ENCODE peak calls at places on chromosomes 11 and 22, in nine cellular contexts. One of them, this sample, is unnamed.

GRCh38 chr11:122207921-122208764 is 92.1 kb upstream of the BLID start:
- DNase-seq in ovary: no peak
- DNase-seq in fibroblast of mammary gland: peak
- DNase-seq in psoas muscle: no peak
- DNase-seq in colonic mucosa: no peak
- DNase-seq in CD8-positive, alpha-beta memory T cell: no peak
- DNase-seq in body of pancreas: no peak
- DNase-seq in left ventricle myocardium inferior: no peak
- DNase-seq in IMR-90: peak
- DNase-seq in this sample: no peak

GRCh38 chr11:41943671-41944070 is 484.2 kb upstream of the LRRC4C start:
- DNase-seq in ovary: no peak
- DNase-seq in fibroblast of mammary gland: no peak
- DNase-seq in psoas muscle: no peak
- DNase-seq in colonic mucosa: no peak
- DNase-seq in CD8-positive, alpha-beta memory T cell: no peak
- DNase-seq in body of pancreas: no peak
- DNase-seq in left ventricle myocardium inferior: no peak
- DNase-seq in IMR-90: no peak
- DNase-seq in this sample: no peak

GRCh38 chr11:65415499-65416340 is 6.9 kb upstream of the NEAT1 start:
- DNase-seq in ovary: peak
- DNase-seq in fibroblast of mammary gland: no peak
- DNase-seq in psoas muscle: no peak
- DNase-seq in colonic mucosa: no peak
- DNase-seq in CD8-positive, alpha-beta memory T cell: no peak
- DNase-seq in body of pancreas: no peak
- DNase-seq in left ventricle myocardium inferior: peak
- DNase-seq in IMR-90: no peak
- DNase-seq in this sample: no peak

GRCh38 chr11:120236169-120237107 is 3.5 kb upstream of the POU2F3 start:
- DNase-seq in ovary: no peak
- DNase-seq in fibroblast of mammary gland: peak
- DNase-seq in psoas muscle: no peak
- DNase-seq in colonic mucosa: no peak
- DNase-seq in CD8-positive, alpha-beta memory T cell: no peak
- DNase-seq in body of pancreas: no peak
- DNase-seq in left ventricle myocardium inferior: no peak
- DNase-seq in IMR-90: peak
- DNase-seq in this sample: no peak

GRCh38 chr11:68050371-68050841 is 11.6 kb downstream of the TCIRG1 start:
- DNase-seq in ovary: no peak
- DNase-seq in fibroblast of mammary gland: no peak
- DNase-seq in psoas muscle: no peak
- DNase-seq in colonic mucosa: no peak
- DNase-seq in CD8-positive, alpha-beta memory T cell: no peak
- DNase-seq in body of pancreas: peak
- DNase-seq in left ventricle myocardium inferior: no peak
- DNase-seq in IMR-90: no peak
- DNase-seq in this sample: no peak

GRCh38 chr11:90423378-90423777 is 200.5 kb upstream of the CHORDC1 start:
- DNase-seq in ovary: no peak
- DNase-seq in fibroblast of mammary gland: no peak
- DNase-seq in psoas muscle: no peak
- DNase-seq in colonic mucosa: no peak
- DNase-seq in CD8-positive, alpha-beta memory T cell: no peak
- DNase-seq in body of pancreas: no peak
- DNase-seq in left ventricle myocardium inferior: no peak
- DNase-seq in IMR-90: no peak
- DNase-seq in this sample: no peak

GRCh38 chr11:65777821-65778361 is 2.9 kb downstream of the AP5B1 start:
- DNase-seq in ovary: no peak
- DNase-seq in fibroblast of mammary gland: no peak
- DNase-seq in psoas muscle: no peak
- DNase-seq in colonic mucosa: peak
- DNase-seq in CD8-positive, alpha-beta memory T cell: no peak
- DNase-seq in body of pancreas: no peak
- DNase-seq in left ventricle myocardium inferior: no peak
- DNase-seq in IMR-90: no peak
- DNase-seq in this sample: no peak

GRCh38 chr22:32204856-32205722 is at the start of gene RFPL2:
- DNase-seq in ovary: no peak
- DNase-seq in fibroblast of mammary gland: no peak
- DNase-seq in psoas muscle: peak
- DNase-seq in colonic mucosa: no peak
- DNase-seq in CD8-positive, alpha-beta memory T cell: peak
- DNase-seq in body of pancreas: no peak
- DNase-seq in left ventricle myocardium inferior: no peak
- DNase-seq in IMR-90: peak
- DNase-seq in this sample: no peak

GRCh38 chr22:25536578-25536977 is 27.9 kb upstream of the GRK3 start:
- DNase-seq in ovary: no peak
- DNase-seq in fibroblast of mammary gland: no peak
- DNase-seq in psoas muscle: no peak
- DNase-seq in colonic mucosa: no peak
- DNase-seq in CD8-positive, alpha-beta memory T cell: no peak
- DNase-seq in body of pancreas: no peak
- DNase-seq in left ventricle myocardium inferior: no peak
- DNase-seq in IMR-90: no peak
- DNase-seq in this sample: no peak

GRCh38 chr11:124586247-124586860 is 16.6 kb downstream of the OR8A1 start:
- DNase-seq in ovary: peak
- DNase-seq in fibroblast of mammary gland: peak
- DNase-seq in psoas muscle: peak
- DNase-seq in colonic mucosa: peak
- DNase-seq in CD8-positive, alpha-beta memory T cell: peak
- DNase-seq in body of pancreas: peak
- DNase-seq in left ventricle myocardium inferior: peak
- DNase-seq in IMR-90: peak
- DNase-seq in this sample: peak

GRCh38 chr11:72354356-72355115 is 79.8 kb downstream of the CLPB start:
- DNase-seq in ovary: no peak
- DNase-seq in fibroblast of mammary gland: no peak
- DNase-seq in psoas muscle: no peak
- DNase-seq in colonic mucosa: no peak
- DNase-seq in CD8-positive, alpha-beta memory T cell: no peak
- DNase-seq in body of pancreas: no peak
- DNase-seq in left ventricle myocardium inferior: no peak
- DNase-seq in IMR-90: peak
- DNase-seq in this sample: no peak

GRCh38 chr11:71397961-71398360 is 50.2 kb downstream of the DHCR7 start:
- DNase-seq in ovary: no peak
- DNase-seq in fibroblast of mammary gland: no peak
- DNase-seq in psoas muscle: no peak
- DNase-seq in colonic mucosa: no peak
- DNase-seq in CD8-positive, alpha-beta memory T cell: no peak
- DNase-seq in body of pancreas: no peak
- DNase-seq in left ventricle myocardium inferior: no peak
- DNase-seq in IMR-90: no peak
- DNase-seq in this sample: no peak

GRCh38 chr11:73113426-73113825 is 28.7 kb downstream of the FCHSD2 start:
- DNase-seq in ovary: no peak
- DNase-seq in fibroblast of mammary gland: no peak
- DNase-seq in psoas muscle: no peak
- DNase-seq in colonic mucosa: no peak
- DNase-seq in CD8-positive, alpha-beta memory T cell: no peak
- DNase-seq in body of pancreas: no peak
- DNase-seq in left ventricle myocardium inferior: no peak
- DNase-seq in IMR-90: no peak
- DNase-seq in this sample: no peak

GRCh38 chr22:39094717-39095389 is 2.2 kb upstream of the APOBEC3H start:
- DNase-seq in ovary: no peak
- DNase-seq in fibroblast of mammary gland: no peak
- DNase-seq in psoas muscle: no peak
- DNase-seq in colonic mucosa: no peak
- DNase-seq in CD8-positive, alpha-beta memory T cell: peak
- DNase-seq in body of pancreas: no peak
- DNase-seq in left ventricle myocardium inferior: no peak
- DNase-seq in IMR-90: no peak
- DNase-seq in this sample: no peak

GRCh38 chr22:29727248-29727551 is 7.4 kb downstream of the CABP7 start:
- DNase-seq in ovary: peak
- DNase-seq in fibroblast of mammary gland: peak
- DNase-seq in psoas muscle: peak
- DNase-seq in colonic mucosa: peak
- DNase-seq in CD8-positive, alpha-beta memory T cell: no peak
- DNase-seq in body of pancreas: peak
- DNase-seq in left ventricle myocardium inferior: peak
- DNase-seq in IMR-90: peak
- DNase-seq in this sample: no peak

GRCh38 chr11:66637557-66638176 is 836 bp upstream of the RBM4 start:
- DNase-seq in ovary: no peak
- DNase-seq in fibroblast of mammary gland: no peak
- DNase-seq in psoas muscle: no peak
- DNase-seq in colonic mucosa: no peak
- DNase-seq in CD8-positive, alpha-beta memory T cell: no peak
- DNase-seq in body of pancreas: no peak
- DNase-seq in left ventricle myocardium inferior: no peak
- DNase-seq in IMR-90: peak
- DNase-seq in this sample: no peak

GRCh38 chr11:116373107-116373506 is 399.7 kb downstream of the BUD13 start:
- DNase-seq in ovary: no peak
- DNase-seq in fibroblast of mammary gland: no peak
- DNase-seq in psoas muscle: no peak
- DNase-seq in colonic mucosa: no peak
- DNase-seq in CD8-positive, alpha-beta memory T cell: no peak
- DNase-seq in body of pancreas: no peak
- DNase-seq in left ventricle myocardium inferior: no peak
- DNase-seq in IMR-90: no peak
- DNase-seq in this sample: no peak

GRCh38 chr11:130945945-130946344 is 29.7 kb upstream of the SNX19 start:
- DNase-seq in ovary: peak
- DNase-seq in fibroblast of mammary gland: peak
- DNase-seq in psoas muscle: peak
- DNase-seq in colonic mucosa: no peak
- DNase-seq in CD8-positive, alpha-beta memory T cell: no peak
- DNase-seq in body of pancreas: peak
- DNase-seq in left ventricle myocardium inferior: peak
- DNase-seq in IMR-90: peak
- DNase-seq in this sample: peak

GRCh38 chr11:27020736-27021135 is 19.9 kb upstream of the BBOX1 start:
- DNase-seq in ovary: no peak
- DNase-seq in fibroblast of mammary gland: no peak
- DNase-seq in psoas muscle: no peak
- DNase-seq in colonic mucosa: no peak
- DNase-seq in CD8-positive, alpha-beta memory T cell: no peak
- DNase-seq in body of pancreas: no peak
- DNase-seq in left ventricle myocardium inferior: no peak
- DNase-seq in IMR-90: no peak
- DNase-seq in this sample: no peak

GRCh38 chr11:108224908-108225786 is 2.3 kb downstream of the ATM start:
- DNase-seq in ovary: no peak
- DNase-seq in fibroblast of mammary gland: no peak
- DNase-seq in psoas muscle: no peak
- DNase-seq in colonic mucosa: no peak
- DNase-seq in CD8-positive, alpha-beta memory T cell: no peak
- DNase-seq in body of pancreas: no peak
- DNase-seq in left ventricle myocardium inferior: no peak
- DNase-seq in IMR-90: no peak
- DNase-seq in this sample: no peak

GRCh38 chr22:17265649-17266248 is 46.5 kb upstream of the ADA2 start:
- DNase-seq in ovary: no peak
- DNase-seq in fibroblast of mammary gland: no peak
- DNase-seq in psoas muscle: no peak
- DNase-seq in colonic mucosa: peak
- DNase-seq in CD8-positive, alpha-beta memory T cell: no peak
- DNase-seq in body of pancreas: no peak
- DNase-seq in left ventricle myocardium inferior: no peak
- DNase-seq in IMR-90: no peak
- DNase-seq in this sample: no peak
- H3K4me3 ChIP-seq in ovary: no peak
- H3K4me3 ChIP-seq in fibroblast of mammary gland: no peak
- H3K4me3 ChIP-seq in psoas muscle: no peak
- H3K4me3 ChIP-seq in colonic mucosa: no peak
- H3K4me3 ChIP-seq in CD8-positive, alpha-beta memory T cell: no peak
- H3K4me3 ChIP-seq in body of pancreas: no peak
- H3K4me3 ChIP-seq in left ventricle myocardium inferior: no peak
- H3K4me3 ChIP-seq in IMR-90: no peak
- H3K4me3 ChIP-seq in this sample: no peak

GRCh38 chr11:48675945-48676344 is 187.4 kb downstream of the OR4A47 start:
- DNase-seq in ovary: no peak
- DNase-seq in fibroblast of mammary gland: no peak
- DNase-seq in psoas muscle: no peak
- DNase-seq in colonic mucosa: no peak
- DNase-seq in CD8-positive, alpha-beta memory T cell: no peak
- DNase-seq in body of pancreas: no peak
- DNase-seq in left ventricle myocardium inferior: no peak
- DNase-seq in IMR-90: no peak
- DNase-seq in this sample: no peak
- H3K4me3 ChIP-seq in ovary: no peak
- H3K4me3 ChIP-seq in fibroblast of mammary gland: no peak
- H3K4me3 ChIP-seq in psoas muscle: no peak
- H3K4me3 ChIP-seq in colonic mucosa: no peak
- H3K4me3 ChIP-seq in CD8-positive, alpha-beta memory T cell: no peak
- H3K4me3 ChIP-seq in body of pancreas: no peak
- H3K4me3 ChIP-seq in left ventricle myocardium inferior: no peak
- H3K4me3 ChIP-seq in IMR-90: no peak
- H3K4me3 ChIP-seq in this sample: no peak

DNA sequence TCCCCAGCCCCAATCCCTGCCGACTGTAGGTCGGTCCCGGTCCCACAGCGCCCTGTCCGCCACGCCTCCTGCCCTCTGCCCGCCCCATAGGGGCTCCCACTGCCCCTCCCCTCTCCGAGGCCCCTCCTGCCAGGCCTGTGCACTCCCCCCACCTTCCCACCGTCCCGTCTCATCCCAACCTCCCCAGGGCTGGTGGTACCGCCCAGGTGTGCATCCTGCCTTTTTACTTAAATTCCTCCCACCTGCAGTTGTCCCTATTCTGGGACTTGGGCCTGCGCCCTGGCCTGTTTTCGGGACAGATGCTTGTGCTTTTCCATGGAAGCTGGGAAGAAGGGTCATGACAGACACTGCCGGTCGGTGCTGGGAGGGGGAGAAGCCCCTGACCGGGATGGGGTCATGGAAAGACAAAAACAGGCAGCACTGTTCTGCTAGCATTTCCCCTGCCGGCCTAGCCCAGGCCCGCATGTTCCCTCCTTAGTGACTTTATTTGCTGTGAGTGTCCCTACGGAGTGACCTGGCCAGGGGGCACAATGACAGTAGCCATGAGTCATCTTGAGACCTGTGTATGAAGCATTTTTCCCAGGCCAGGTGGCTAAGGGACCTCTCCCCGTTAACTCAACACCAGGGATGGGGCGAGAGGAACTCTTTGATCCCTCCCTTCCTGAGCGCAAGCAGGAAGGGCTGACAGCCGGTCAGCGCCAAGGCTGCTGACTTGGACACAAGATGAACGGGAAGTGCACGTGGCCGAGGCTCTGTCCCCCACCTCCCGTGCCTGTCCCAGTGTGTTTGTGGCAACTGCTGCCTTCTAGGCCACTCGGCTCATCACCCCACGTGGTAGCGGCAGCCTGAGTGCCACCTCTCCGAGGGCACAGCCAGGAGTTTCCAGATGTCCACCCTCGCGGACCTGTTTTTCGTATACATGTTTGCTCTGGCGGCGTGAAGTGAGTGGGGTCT is 7.1 kb downstream of the TBX1 start:
- DNase-seq in ovary: no peak
- DNase-seq in fibroblast of mammary gland: no peak
- DNase-seq in psoas muscle: peak
- DNase-seq in colonic mucosa: no peak
- DNase-seq in CD8-positive, alpha-beta memory T cell: no peak
- DNase-seq in body of pancreas: no peak
- DNase-seq in left ventricle myocardium inferior: peak
- DNase-seq in IMR-90: no peak
- DNase-seq in this sample: peak
- H3K4me3 ChIP-seq in ovary: no peak
- H3K4me3 ChIP-seq in fibroblast of mammary gland: no peak
- H3K4me3 ChIP-seq in psoas muscle: no peak
- H3K4me3 ChIP-seq in colonic mucosa: no peak
- H3K4me3 ChIP-seq in CD8-positive, alpha-beta memory T cell: no peak
- H3K4me3 ChIP-seq in body of pancreas: no peak
- H3K4me3 ChIP-seq in left ventricle myocardium inferior: peak
- H3K4me3 ChIP-seq in IMR-90: no peak
- H3K4me3 ChIP-seq in this sample: no peak

GRCh38 chr11:46560300-46561025 is 33.4 kb downstream of the AMBRA1 start:
- DNase-seq in ovary: no peak
- DNase-seq in fibroblast of mammary gland: peak
- DNase-seq in psoas muscle: no peak
- DNase-seq in colonic mucosa: peak
- DNase-seq in CD8-positive, alpha-beta memory T cell: no peak
- DNase-seq in body of pancreas: no peak
- DNase-seq in left ventricle myocardium inferior: no peak
- DNase-seq in IMR-90: peak
- DNase-seq in this sample: no peak
- H3K4me3 ChIP-seq in ovary: peak
- H3K4me3 ChIP-seq in fibroblast of mammary gland: peak
- H3K4me3 ChIP-seq in psoas muscle: peak
- H3K4me3 ChIP-seq in colonic mucosa: peak
- H3K4me3 ChIP-seq in CD8-positive, alpha-beta memory T cell: peak
- H3K4me3 ChIP-seq in body of pancreas: no peak
- H3K4me3 ChIP-seq in left ventricle myocardium inferior: peak
- H3K4me3 ChIP-seq in IMR-90: peak
- H3K4me3 ChIP-seq in this sample: no peak